ENCODE peak calls at places on chromosomes 11 and 22, in nine cellular contexts. S is esophagus muscularis mucosa, H is pancreas, R is adrenal gland, O is mammary epithelial cell, F is stomach, C is H1, I is body of pancreas, G is astrocyte. K is an unnamed sample.

GRCh38 chr11:108647701-108648527 is 17.0 kb upstream of the DDX10 start:
- DNase-seq in S (no peak), H (peak), R (peak), O (peak), F (peak), C (peak), I (peak), G (peak), K (peak)

GRCh38 chr11:11332141-11332710 is 20.8 kb downstream of the CSNK2A3 start:
- DNase-seq in S (no peak), H (no peak), R (no peak), O (peak), F (no peak), C (no peak), I (no peak), G (no peak), K (no peak)

GRCh38 chr22:27866136-27867091 is 52.6 kb downstream of the PITPNB start:
- DNase-seq in S (no peak), H (peak), R (peak), O (peak), F (peak), C (no peak), I (no peak), G (peak), K (peak)

GRCh38 chr22:32760396-32760795 is 41.1 kb upstream of the TIMP3 start:
- DNase-seq in S (no peak), H (no peak), R (no peak), O (no peak), F (no peak), C (no peak), I (no peak), G (no peak), K (no peak)

GRCh38 chr22:48495751-48496080 is 1332.0 kb downstream of the BRD1 start:
- DNase-seq in S (no peak), H (no peak), R (no peak), O (no peak), F (no peak), C (no peak), I (no peak), G (no peak), K (no peak)

GRCh38 chr11:111421251-111421650 is 42.2 kb upstream of the POU2AF1 start:
- DNase-seq in S (no peak), H (no peak), R (no peak), O (no peak), F (no peak), C (no peak), I (no peak), G (no peak), K (no peak)

GRCh38 chr11:17596711-17597110 is 49.7 kb downstream of the OTOG start:
- DNase-seq in S (no peak), H (peak), R (no peak), O (no peak), F (peak), C (no peak), I (no peak), G (no peak), K (no peak)

GRCh38 chr11:21142007-21142406 is 472.6 kb downstream of the NELL1 start:
- DNase-seq in S (no peak), H (no peak), R (no peak), O (no peak), F (no peak), C (no peak), I (no peak), G (no peak), K (no peak)

GRCh38 chr22:30969532-30970355 is 679 bp downstream of the TUG1 start:
- DNase-seq in S (no peak), H (peak), R (peak), O (peak), F (peak), C (no peak), I (no peak), G (peak), K (peak)

GRCh38 chr11:132718711-132719641 is 813.3 kb downstream of the OPCML start:
- DNase-seq in S (no peak), H (no peak), R (no peak), O (no peak), F (no peak), C (no peak), I (no peak), G (peak), K (no peak)

GRCh38 chr11:41842673-41843072 is 383.2 kb upstream of the LRRC4C start:
- DNase-seq in S (no peak), H (no peak), R (no peak), O (no peak), F (no peak), C (no peak), I (no peak), G (no peak), K (no peak)

GRCh38 chr11:12390687-12391110 is 13.3 kb downstream of the PARVA start:
- DNase-seq in S (peak), H (no peak), R (no peak), O (no peak), F (no peak), C (no peak), I (no peak), G (peak), K (no peak)

GRCh38 chr22:33563568-33563967 is 356.7 kb downstream of the LARGE1 start:
- DNase-seq in S (no peak), H (no peak), R (no peak), O (no peak), F (no peak), C (no peak), I (no peak), G (no peak), K (no peak)

GRCh38 chr11:3946445-3947017 is 91.1 kb downstream of the STIM1 start:
- DNase-seq in S (no peak), H (no peak), R (no peak), O (no peak), F (no peak), C (no peak), I (no peak), G (no peak), K (no peak)

GRCh38 chr11:61532136-61533038 is 23.8 kb downstream of the LRRC10B start:
- DNase-seq in S (no peak), H (no peak), R (peak), O (peak), F (peak), C (no peak), I (peak), G (no peak), K (no peak)
- TF ChIP-seq CTCF in S (peak), H (peak), R (peak), O (peak), F (no peak), C (no peak), I (peak), G (peak), K (peak)

GRCh38 chr22:38862375-38863329 is 9.4 kb downstream of the CBX6 start:
- DNase-seq in S (no peak), H (no peak), R (peak), O (no peak), F (no peak), C (no peak), I (no peak), G (no peak), K (peak)

GRCh38 chr22:38863531-38864131 is 8.4 kb downstream of the CBX6 start:
- DNase-seq in S (no peak), H (no peak), R (peak), O (no peak), F (no peak), C (no peak), I (no peak), G (no peak), K (no peak)

GRCh38 chr22:38861170-38861874 is 10.7 kb downstream of the CBX6 start:
- DNase-seq in S (no peak), H (no peak), R (no peak), O (no peak), F (no peak), C (no peak), I (no peak), G (no peak), K (no peak)

GRCh38 chr22:38860291-38861169 is 11.5 kb downstream of the CBX6 start:
- DNase-seq in S (no peak), H (no peak), R (no peak), O (no peak), F (no peak), C (no peak), I (no peak), G (no peak), K (no peak)

DNA sequence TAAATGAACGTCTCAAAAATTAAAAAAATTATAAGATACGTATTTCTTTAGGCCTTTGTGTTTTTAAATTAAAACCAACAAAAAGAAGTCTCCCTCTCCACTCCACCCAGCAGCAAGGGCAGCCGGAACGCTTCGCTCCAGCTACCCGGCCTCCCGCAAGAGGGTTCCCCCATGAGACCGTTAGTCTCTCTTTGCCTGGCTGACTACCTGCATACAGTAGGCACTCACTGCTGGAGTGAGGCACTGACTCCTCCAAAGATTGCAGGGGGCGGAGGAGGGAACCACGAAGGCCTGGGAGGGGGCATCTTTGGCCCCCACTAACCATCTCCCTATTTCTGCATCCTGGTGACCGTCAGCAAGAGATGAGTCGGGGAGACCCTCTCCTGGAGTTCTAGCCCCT is 10.1 kb downstream of the CBX6 start:
- DNase-seq in S (no peak), H (no peak), R (no peak), O (no peak), F (no peak), C (no peak), I (no peak), G (no peak), K (no peak)
- H3K27ac ChIP-seq in S (peak), H (no peak), R (no peak), O (no peak), F (no peak), C (no peak), I (no peak), G (no peak), K (no peak)

DNA sequence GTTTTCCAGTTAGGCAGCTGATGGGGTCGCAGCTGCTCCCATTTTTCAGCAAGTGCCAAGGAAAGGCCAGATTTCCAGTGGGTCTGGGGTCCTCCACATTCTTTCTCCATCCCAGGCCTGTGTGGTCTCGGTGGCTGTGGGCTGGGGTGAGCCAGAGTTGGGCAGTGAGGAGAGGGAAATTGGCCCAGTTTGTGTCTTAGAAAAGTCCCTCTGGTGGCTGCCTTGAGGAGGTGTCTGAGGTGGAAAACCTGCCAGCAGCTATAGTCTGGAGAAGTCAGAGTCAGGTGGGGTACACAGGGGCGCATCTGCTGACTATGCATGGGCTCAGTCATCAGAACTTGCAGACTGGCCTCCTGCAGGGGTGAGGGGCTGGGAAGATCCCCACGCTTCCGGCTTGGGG is 30.5 kb downstream of the MRGPRD start:
- DNase-seq in S (no peak), H (no peak), R (no peak), O (no peak), F (no peak), C (no peak), I (no peak), G (no peak), K (peak)
- TF ChIP-seq CTCF in S (peak), H (no peak), R (no peak), O (peak), F (no peak), C (peak), I (no peak), G (peak), K (peak)

GRCh38 chr11:95991545-95991944 is 67.6 kb upstream of the MTMR2 start:
- DNase-seq in S (no peak), H (no peak), R (no peak), O (no peak), F (no peak), C (no peak), I (no peak), G (peak), K (peak)

GRCh38 chr11:95991101-95991500 is 67.2 kb upstream of the MTMR2 start:
- DNase-seq in S (no peak), H (no peak), R (no peak), O (peak), F (no peak), C (no peak), I (no peak), G (no peak), K (peak)

GRCh38 chr11:95993438-95994339 is 69.8 kb upstream of the MTMR2 start:
- DNase-seq in S (no peak), H (no peak), R (no peak), O (no peak), F (no peak), C (no peak), I (no peak), G (no peak), K (no peak)

GRCh38 chr11:95996621-95997020 is 72.7 kb upstream of the MTMR2 start:
- DNase-seq in S (no peak), H (no peak), R (no peak), O (no peak), F (no peak), C (no peak), I (no peak), G (no peak), K (no peak)

GRCh38 chr11:95994340-95994728 is 70.4 kb upstream of the MTMR2 start:
- DNase-seq in S (no peak), H (no peak), R (no peak), O (no peak), F (no peak), C (no peak), I (no peak), G (no peak), K (no peak)
- H3K27ac ChIP-seq in S (no peak), H (no peak), R (no peak), O (no peak), F (no peak), C (no peak), I (no peak), G (no peak), K (no peak)

GRCh38 chr11:47887910-47888569 is 39.9 kb upstream of the NUP160 start:
- DNase-seq in S (no peak), H (no peak), R (no peak), O (no peak), F (no peak), C (no peak), I (no peak), G (no peak), K (no peak)
- TF ChIP-seq CTCF in S (no peak), H (no peak), R (no peak), O (no peak), F (no peak), C (no peak), I (no peak), G (no peak), K (no peak)

GRCh38 chr11:64094463-64095223 is 58.9 kb downstream of the FLRT1 start:
- DNase-seq in S (no peak), H (no peak), R (peak), O (peak), F (no peak), C (no peak), I (no peak), G (peak), K (peak)

GRCh38 chr11:64092761-64093136 is 57.0 kb downstream of the FLRT1 start:
- DNase-seq in S (no peak), H (no peak), R (no peak), O (no peak), F (no peak), C (no peak), I (no peak), G (no peak), K (no peak)

GRCh38 chr11:64095286-64095825 is 59.6 kb downstream of the FLRT1 start:
- DNase-seq in S (no peak), H (no peak), R (no peak), O (no peak), F (no peak), C (no peak), I (no peak), G (no peak), K (peak)

GRCh38 chr11:64092119-64092760 is 56.5 kb downstream of the FLRT1 start:
- DNase-seq in S (no peak), H (no peak), R (peak), O (no peak), F (no peak), C (no peak), I (no peak), G (no peak), K (no peak)

GRCh38 chr11:64093233-64094039 is 57.7 kb downstream of the FLRT1 start:
- DNase-seq in S (no peak), H (no peak), R (peak), O (no peak), F (no peak), C (no peak), I (no peak), G (no peak), K (no peak)
- H3K27ac ChIP-seq in S (no peak), H (no peak), R (no peak), O (no peak), F (no peak), C (no peak), I (no peak), G (no peak), K (no peak)

GRCh38 chr11:112841719-112842118 is 119.5 kb upstream of the NCAM1 start:
- DNase-seq in S (peak), H (no peak), R (no peak), O (no peak), F (no peak), C (no peak), I (no peak), G (no peak), K (no peak)

GRCh38 chr11:112839051-112839450 is 122.2 kb upstream of the NCAM1 start:
- DNase-seq in S (peak), H (no peak), R (no peak), O (no peak), F (no peak), C (no peak), I (no peak), G (no peak), K (no peak)

GRCh38 chr11:112835556-112835955 is 125.7 kb upstream of the NCAM1 start:
- DNase-seq in S (no peak), H (no peak), R (no peak), O (no peak), F (no peak), C (no peak), I (no peak), G (no peak), K (no peak)

GRCh38 chr11:112834277-112834755 is 126.9 kb upstream of the NCAM1 start:
- DNase-seq in S (no peak), H (peak), R (peak), O (no peak), F (peak), C (no peak), I (peak), G (no peak), K (peak)

DNA sequence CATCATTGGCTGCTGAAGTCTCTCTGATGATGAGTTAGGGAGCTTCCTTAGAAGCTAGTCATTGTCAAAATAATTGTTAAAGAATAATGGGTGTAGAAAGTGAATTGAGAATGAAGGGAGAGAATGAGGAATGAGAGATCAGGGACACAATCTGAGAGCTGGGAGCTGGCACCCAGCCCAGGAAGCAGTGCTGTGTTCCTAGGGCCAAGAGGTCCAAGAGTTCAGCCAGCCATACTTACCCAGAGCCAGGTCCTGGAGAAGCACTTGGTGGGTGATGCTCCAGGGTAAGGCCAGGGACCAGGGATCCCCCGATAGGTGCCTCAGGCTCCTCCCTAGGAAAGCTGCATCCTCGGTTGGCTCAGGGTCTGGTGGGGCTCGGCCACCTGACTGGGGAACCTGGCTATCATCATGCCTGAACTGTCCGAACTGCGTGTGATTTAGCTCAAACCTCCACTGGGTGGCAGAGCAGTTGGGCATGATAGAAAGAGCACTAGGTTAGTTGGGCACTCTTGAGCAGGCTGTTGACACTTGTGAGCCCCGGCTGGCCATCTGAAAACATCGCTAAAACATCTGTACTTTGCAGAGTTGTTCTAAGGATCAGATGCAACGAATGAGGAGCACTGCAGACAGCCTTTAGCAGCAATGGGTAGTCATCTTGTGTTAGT is 123.9 kb upstream of the NCAM1 start:
- DNase-seq in S (peak), H (no peak), R (no peak), O (no peak), F (peak), C (no peak), I (no peak), G (no peak), K (no peak)
- TF ChIP-seq CTCF in S (no peak), H (no peak), R (no peak), O (no peak), F (no peak), C (peak), I (no peak), G (no peak), K (no peak)

DNA sequence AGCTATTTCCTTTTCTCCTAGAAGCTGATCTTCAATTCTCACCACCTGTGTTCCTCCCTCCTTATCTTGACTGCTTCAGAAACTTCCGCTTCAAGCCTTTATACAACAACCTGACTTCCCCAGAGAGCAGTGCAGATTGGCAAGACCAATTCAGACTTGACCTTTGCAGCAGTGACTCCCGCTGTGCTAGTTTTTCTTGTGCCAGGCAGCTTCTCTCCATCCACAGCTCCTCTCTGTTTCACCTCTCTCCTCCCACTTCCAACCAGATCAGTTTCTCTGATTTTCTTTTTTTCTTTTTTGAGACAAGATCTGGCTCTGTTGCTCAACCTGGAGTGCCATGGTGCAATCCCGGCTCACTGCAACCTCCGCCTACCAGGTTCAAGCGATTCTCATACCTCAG is 74.3 kb downstream of the GRAMD1B start:
- DNase-seq in S (no peak), H (no peak), R (peak), O (no peak), F (no peak), C (no peak), I (no peak), G (no peak), K (no peak)
- H3K27ac ChIP-seq in S (no peak), H (no peak), R (peak), O (no peak), F (no peak), C (no peak), I (no peak), G (no peak), K (no peak)